ENCODE peak calls at places on chromosomes 11 and 22, in ten cellular contexts. N is neural progenitor cell, P is PC-9, M is OCI-LY7, Y is endothelial cell of umbilical vein, A is PC-3, L is trophoblast cell, K is neuronal stem cell, X is GM23248, G is MM.1S. Q is an unnamed sample.

GRCh38 chr11:133619973-133620372 is 87.7 kb upstream of the OPCML start:
- DNase-seq in P (no peak), Y (no peak), M (peak; percentile 16), L (peak; percentile 40), G (no peak), A (no peak), K (no peak), X (no peak), N (peak; percentile 24), Q (peak; percentile 2)

GRCh38 chr11:45482331-45482730 is 183.1 kb downstream of the CHST1 start:
- DNase-seq in K (no peak), Y (no peak), G (no peak), N (no peak), M (no peak), P (no peak), X (no peak), A (no peak), L (no peak), Q (no peak)

GRCh38 chr22:31829505-31829904 is 75.7 kb downstream of the DEPDC5 start:
- DNase-seq in K (no peak), P (peak; percentile 72), G (no peak), N (no peak), Y (peak; percentile 73), X (peak; percentile 96), M (no peak), A (peak; percentile 89), L (peak; percentile 85), Q (peak; percentile 46)

GRCh38 chr11:7906481-7906880 is 24.6 kb downstream of the OR10A6 start:
- DNase-seq in G (no peak), A (peak; percentile 22), X (peak; percentile 19), L (no peak), N (no peak), M (no peak), K (no peak), P (no peak), Y (no peak), Q (no peak)

GRCh38 chr11:47532597-47533213 is 20.2 kb downstream of the CELF1 start:
- DNase-seq in X (peak; percentile 42), N (peak; percentile 50), M (no peak), K (no peak), P (no peak), Y (no peak), G (no peak), A (no peak), L (no peak), Q (no peak)

GRCh38 chr11:131977854-131978253 is 607.4 kb downstream of the NTM start:
- DNase-seq in M (no peak), N (no peak), K (no peak), P (no peak), Y (no peak), A (peak; percentile 66), G (no peak), X (peak; percentile 67), L (peak; percentile 18), Q (no peak)

GRCh38 chr11:64396079-64396591 is 37.2 kb downstream of the RPS6KA4 start:
- DNase-seq in M (no peak), L (no peak), G (no peak), P (no peak), K (no peak), X (no peak), Y (no peak), A (no peak), N (peak; percentile 54), Q (no peak)

GRCh38 chr11:45178890-45179663 is 32.6 kb downstream of the PRDM11 start:
- DNase-seq in X (peak; percentile 41), A (no peak), K (no peak), G (no peak), N (no peak), M (no peak), Y (peak; percentile 9), P (no peak), L (peak; percentile 2), Q (no peak)

GRCh38 chr11:102522332-102523207 is 8.0 kb downstream of the MMP7 start:
- DNase-seq in Y (no peak), N (no peak), M (no peak), K (no peak), G (no peak), P (no peak), X (no peak), L (no peak), A (no peak), Q (no peak)

GRCh38 chr11:119167933-119168332 is 592 bp upstream of the NLRX1 start:
- DNase-seq in A (peak; percentile 58), Y (no peak), G (no peak), P (no peak), M (no peak), X (peak; percentile 46), L (no peak), N (no peak), K (no peak), Q (peak; percentile 36)

GRCh38 chr22:48784701-48785503 is 1042.8 kb downstream of the BRD1 start:
- DNase-seq in L (no peak), A (no peak), K (no peak), X (no peak), N (no peak), P (no peak), G (no peak), Y (no peak), M (no peak), Q (no peak)

GRCh38 chr22:17342361-17342760 is 26.9 kb upstream of the CECR2 start:
- DNase-seq in K (no peak), M (no peak), P (no peak), L (no peak), X (no peak), Y (no peak), A (no peak), N (no peak), G (no peak), Q (no peak)

GRCh38 chr11:45599161-45599943 is 66.1 kb downstream of the CHST1 start:
- DNase-seq in K (no peak), Y (no peak), N (no peak), M (no peak), A (no peak), X (no peak), L (peak; percentile 78), G (no peak), P (no peak), Q (no peak)

DNA sequence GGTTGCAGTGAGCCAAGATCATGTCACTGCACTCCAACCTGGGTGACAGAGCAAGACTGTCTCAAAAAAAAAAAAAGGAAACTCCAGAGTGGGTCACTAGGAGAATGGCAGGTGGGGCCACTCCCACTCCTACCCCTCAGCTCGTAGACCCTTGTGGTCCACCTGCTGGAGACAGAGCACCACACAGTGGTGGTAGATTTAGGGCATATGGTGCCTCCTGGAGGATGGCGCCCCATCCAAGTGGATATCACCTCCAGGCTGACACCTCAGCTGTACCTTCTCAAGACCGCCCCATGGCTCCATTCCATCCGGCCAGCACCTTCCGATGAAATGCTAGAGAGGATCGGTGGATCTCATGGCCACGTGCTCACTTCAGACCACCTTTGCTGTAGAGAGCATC is 6.2 kb downstream of the CYTH4 start:
- DNase-seq in G (no peak), M (no peak), A (no peak), L (no peak), P (no peak), X (no peak), K (no peak), Y (no peak), N (no peak), Q (no peak)
- H2AFZ ChIP-seq in G (no peak overlapping the region), M (no peak overlapping the region), A (no peak overlapping the region), L (no peak overlapping the region), P (no peak overlapping the region), X (no peak overlapping the region), K (no peak overlapping the region), Y (no peak overlapping the region), N (no peak overlapping the region), Q (no peak overlapping the region)

DNA sequence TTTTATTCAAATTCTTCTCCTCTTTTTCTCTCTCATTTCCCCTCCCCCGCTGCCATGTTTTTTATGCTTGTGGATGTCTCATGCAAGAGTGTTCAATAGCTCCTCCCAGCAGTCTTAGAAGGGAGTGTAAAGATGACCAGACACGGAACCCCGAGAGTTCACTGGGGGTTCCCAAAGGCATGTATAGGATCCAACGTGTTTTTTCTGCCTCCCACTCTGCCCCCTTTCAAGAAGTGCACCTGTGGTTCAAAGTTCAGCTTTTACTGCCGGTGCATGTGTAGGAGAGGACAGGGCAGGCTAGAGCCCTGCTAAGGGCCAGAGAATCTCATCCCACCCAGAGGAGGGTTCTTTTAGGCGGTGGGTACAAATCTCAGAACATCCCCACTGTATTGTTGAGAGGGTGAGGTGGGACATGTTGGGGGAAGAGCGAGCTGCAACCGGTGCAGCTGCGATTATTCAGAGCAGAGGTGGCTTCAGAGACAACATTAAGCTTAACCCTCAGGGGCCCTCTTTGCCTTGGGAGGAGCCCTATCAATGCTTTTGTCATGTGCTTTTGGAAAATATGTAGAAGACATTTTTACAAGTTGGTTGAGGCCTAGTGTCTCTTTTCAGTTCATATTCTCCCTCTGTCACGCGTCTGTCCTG is 14.5 kb downstream of the MIF start:
- DNase-seq in X (no peak), K (no peak), G (no peak), Y (no peak), M (no peak), A (no peak), P (no peak), N (no peak), L (no peak), Q (no peak)
- H2AFZ ChIP-seq in X (peak overlapping the region; percentile 19), K (no peak overlapping the region), G (peak overlapping the region; percentile 66), Y (no peak overlapping the region), M (no peak overlapping the region), A (no peak overlapping the region), P (no peak overlapping the region), N (no peak overlapping the region), L (no peak overlapping the region), Q (no peak overlapping the region)

DNA sequence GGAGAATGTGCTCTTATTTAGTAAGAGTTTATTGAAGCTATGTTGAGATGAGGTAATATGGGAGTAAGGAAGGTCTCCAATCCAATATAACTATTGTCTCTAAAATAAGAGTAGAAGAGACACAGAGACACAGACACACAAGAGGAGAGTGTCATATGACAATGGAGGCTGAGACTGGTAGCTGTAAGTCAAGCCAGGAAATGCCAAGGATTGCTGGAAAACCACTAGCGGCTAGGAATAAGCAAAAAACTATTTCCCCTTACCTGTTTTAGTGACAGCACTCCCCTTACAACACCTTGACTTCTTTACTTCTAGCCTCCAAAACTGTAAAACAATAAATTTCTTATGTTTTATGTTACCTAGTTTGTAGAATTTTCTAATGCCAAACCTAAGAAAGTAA is 1652.8 kb downstream of the LRRC4C start:
- DNase-seq in G (no peak), K (no peak), A (no peak), Y (no peak), P (no peak), X (no peak), M (no peak), L (no peak), N (no peak), Q (no peak)
- H2AFZ ChIP-seq in G (no peak overlapping the region), K (no peak overlapping the region), A (no peak overlapping the region), Y (no peak overlapping the region), P (no peak overlapping the region), X (no peak overlapping the region), M (no peak overlapping the region), L (no peak overlapping the region), N (no peak overlapping the region), Q (no peak overlapping the region)

GRCh38 chr11:36377759-36378553 is 81.9 kb downstream of the PRR5L start:
- DNase-seq in P (no peak), M (no peak), G (peak; percentile 9), N (no peak), L (no peak), K (no peak), Y (no peak), A (no peak), X (no peak), Q (no peak)
- H2AFZ ChIP-seq in P (no peak overlapping the region), M (no peak overlapping the region), G (peak overlapping the region; percentile 82), N (peak overlapping the region; percentile 73), L (no peak overlapping the region), K (peak overlapping the region; percentile 84), Y (peak overlapping the region; percentile 77), A (no peak overlapping the region), X (peak overlapping the region; percentile 77), Q (no peak overlapping the region)

GRCh38 chr11:12792018-12792417 is 117.8 kb downstream of the TEAD1 start:
- DNase-seq in X (no peak), A (no peak), G (no peak), M (no peak), Y (no peak), P (no peak), K (no peak), N (no peak), L (no peak), Q (no peak)
- H2AFZ ChIP-seq in X (no peak overlapping the region), A (no peak overlapping the region), G (no peak overlapping the region), M (no peak overlapping the region), Y (no peak overlapping the region), P (no peak overlapping the region), K (no peak overlapping the region), N (no peak overlapping the region), L (no peak overlapping the region), Q (no peak overlapping the region)